ENCODE peak calls at places on chromosomes 16 and 17, in four cellular contexts. One of them, this sample, is unnamed.

GRCh38 chr16:68999114-68999513 is 106.3 kb upstream of the HAS3 start:
- DNase-seq in K562: no peak
- DNase-seq in A549: no peak
- DNase-seq in HepG2: peak; percentile 60
- DNase-seq in this sample: no peak

GRCh38 chr17:39623356-39623950 is 3.3 kb upstream of the PPP1R1B start:
- DNase-seq in A549: peak; percentile 91
- DNase-seq in K562: peak; percentile 79
- DNase-seq in HepG2: peak; percentile 62
- DNase-seq in this sample: peak; percentile 93

GRCh38 chr16:58670177-58670576 is 14.4 kb downstream of the SLC38A7 start:
- DNase-seq in HepG2: no peak
- DNase-seq in K562: no peak
- DNase-seq in A549: no peak
- DNase-seq in this sample: no peak

GRCh38 chr16:11349599-11350276 is 4.5 kb downstream of the RMI2 start:
- DNase-seq in A549: no peak
- DNase-seq in K562: no peak
- DNase-seq in HepG2: no peak
- DNase-seq in this sample: no peak

GRCh38 chr17:82497483-82498405 is 21.8 kb upstream of the FOXK2 start:
- DNase-seq in A549: no peak
- DNase-seq in HepG2: no peak
- DNase-seq in K562: no peak
- DNase-seq in this sample: peak; percentile 47

GRCh38 chr17:39553326-39553945 is 54.3 kb downstream of the NEUROD2 start:
- DNase-seq in K562: no peak
- DNase-seq in HepG2: no peak
- DNase-seq in A549: no peak
- DNase-seq in this sample: no peak

GRCh38 chr16:10877472-10877946 is 507 bp downstream of the CIITA start:
- DNase-seq in HepG2: no peak
- DNase-seq in K562: no peak
- DNase-seq in A549: no peak
- DNase-seq in this sample: no peak

GRCh38 chr17:35799942-35800341 is 4.5 kb upstream of the MMP28 start:
- DNase-seq in K562: no peak
- DNase-seq in A549: peak; percentile 46
- DNase-seq in HepG2: no peak
- DNase-seq in this sample: no peak

GRCh38 chr17:57622886-57623433 is 122.1 kb downstream of the CCDC182 start:
- DNase-seq in A549: peak; percentile 45
- DNase-seq in HepG2: peak; percentile 43
- DNase-seq in K562: no peak
- DNase-seq in this sample: no peak

GRCh38 chr17:7858487-7858832 is 657 bp downstream of the CYB5D1 start:
- DNase-seq in K562: peak; percentile 43
- DNase-seq in A549: peak; percentile 69
- DNase-seq in HepG2: peak; percentile 52
- DNase-seq in this sample: peak; percentile 72

GRCh38 chr17:54948380-54948779 is 20.1 kb downstream of the COX11 start:
- DNase-seq in K562: peak; percentile 14
- DNase-seq in A549: no peak
- DNase-seq in HepG2: peak; percentile 44
- DNase-seq in this sample: no peak

GRCh38 chr17:29760279-29760721 is 137.6 kb upstream of the CORO6 start:
- DNase-seq in A549: peak; percentile 14
- DNase-seq in K562: no peak
- DNase-seq in HepG2: no peak
- DNase-seq in this sample: no peak

GRCh38 chr16:90018297-90019200 is 707 bp downstream of the DBNDD1 start:
- DNase-seq in A549: no peak
- DNase-seq in HepG2: no peak
- DNase-seq in K562: peak; percentile 34
- DNase-seq in this sample: peak; percentile 44

GRCh38 chr16:66342294-66342900 is 24.1 kb upstream of the CDH5 start:
- DNase-seq in A549: peak; percentile 68
- DNase-seq in HepG2: peak; percentile 18
- DNase-seq in K562: peak; percentile 69
- DNase-seq in this sample: peak; percentile 73

GRCh38 chr16:14325502-14325901 is 254.4 kb downstream of the MRTFB start:
- DNase-seq in HepG2: no peak
- DNase-seq in K562: no peak
- DNase-seq in A549: no peak
- DNase-seq in this sample: no peak

GRCh38 chr16:55115506-55115905 is 184.8 kb downstream of the IRX5 start:
- DNase-seq in HepG2: no peak
- DNase-seq in K562: no peak
- DNase-seq in A549: no peak
- DNase-seq in this sample: no peak

GRCh38 chr16:9965079-9965478 is 217.1 kb downstream of the GRIN2A start:
- DNase-seq in HepG2: no peak
- DNase-seq in A549: no peak
- DNase-seq in K562: no peak
- DNase-seq in this sample: no peak

GRCh38 chr17:77206125-77206523 is 65.4 kb downstream of the SEC14L1 start:
- DNase-seq in HepG2: no peak
- DNase-seq in K562: no peak
- DNase-seq in A549: no peak
- DNase-seq in this sample: no peak

GRCh38 chr17:57201481-57201880 is 54.8 kb upstream of the MSI2 start:
- DNase-seq in HepG2: no peak
- DNase-seq in A549: no peak
- DNase-seq in K562: no peak
- DNase-seq in this sample: no peak

GRCh38 chr17:66791337-66791736 is 43.6 kb upstream of the CACNG5 start:
- DNase-seq in K562: no peak
- DNase-seq in A549: no peak
- DNase-seq in HepG2: no peak
- DNase-seq in this sample: no peak

GRCh38 chr17:78892936-78893379 is 10.0 kb downstream of the CEP295NL start:
- DNase-seq in HepG2: no peak
- DNase-seq in A549: no peak
- DNase-seq in K562: no peak
- DNase-seq in this sample: no peak

GRCh38 chr16:27366687-27367462 is 35.1 kb upstream of the IL21R start:
- DNase-seq in A549: no peak
- DNase-seq in K562: peak; percentile 15
- DNase-seq in HepG2: no peak
- DNase-seq in this sample: no peak

GRCh38 chr16:86519649-86520316 is 9.5 kb downstream of the FOXF1 start:
- DNase-seq in HepG2: peak; percentile 48
- DNase-seq in K562: peak; percentile 70
- DNase-seq in A549: peak; percentile 77
- DNase-seq in this sample: peak; percentile 75

GRCh38 chr16:55154956-55155355 is 169.0 kb upstream of the IRX6 start:
- DNase-seq in K562: no peak
- DNase-seq in HepG2: no peak
- DNase-seq in A549: no peak
- DNase-seq in this sample: no peak

GRCh38 chr16:4338125-4338582 is 13.0 kb downstream of the PAM16 start:
- DNase-seq in K562: no peak
- DNase-seq in A549: no peak
- DNase-seq in HepG2: no peak
- DNase-seq in this sample: no peak

GRCh38 chr16:69285240-69285639 is 25.9 kb upstream of the VPS4A start:
- DNase-seq in K562: no peak
- DNase-seq in A549: no peak
- DNase-seq in HepG2: no peak
- DNase-seq in this sample: no peak

GRCh38 chr17:57243171-57243622 is 13.1 kb upstream of the MSI2 start:
- DNase-seq in K562: peak; percentile 81
- DNase-seq in A549: peak; percentile 88
- DNase-seq in HepG2: peak; percentile 70
- DNase-seq in this sample: peak; percentile 83

GRCh38 chr16:53566568-53566967 is 63.6 kb upstream of the AKTIP start:
- DNase-seq in K562: no peak
- DNase-seq in HepG2: no peak
- DNase-seq in A549: no peak
- DNase-seq in this sample: no peak

DNA sequence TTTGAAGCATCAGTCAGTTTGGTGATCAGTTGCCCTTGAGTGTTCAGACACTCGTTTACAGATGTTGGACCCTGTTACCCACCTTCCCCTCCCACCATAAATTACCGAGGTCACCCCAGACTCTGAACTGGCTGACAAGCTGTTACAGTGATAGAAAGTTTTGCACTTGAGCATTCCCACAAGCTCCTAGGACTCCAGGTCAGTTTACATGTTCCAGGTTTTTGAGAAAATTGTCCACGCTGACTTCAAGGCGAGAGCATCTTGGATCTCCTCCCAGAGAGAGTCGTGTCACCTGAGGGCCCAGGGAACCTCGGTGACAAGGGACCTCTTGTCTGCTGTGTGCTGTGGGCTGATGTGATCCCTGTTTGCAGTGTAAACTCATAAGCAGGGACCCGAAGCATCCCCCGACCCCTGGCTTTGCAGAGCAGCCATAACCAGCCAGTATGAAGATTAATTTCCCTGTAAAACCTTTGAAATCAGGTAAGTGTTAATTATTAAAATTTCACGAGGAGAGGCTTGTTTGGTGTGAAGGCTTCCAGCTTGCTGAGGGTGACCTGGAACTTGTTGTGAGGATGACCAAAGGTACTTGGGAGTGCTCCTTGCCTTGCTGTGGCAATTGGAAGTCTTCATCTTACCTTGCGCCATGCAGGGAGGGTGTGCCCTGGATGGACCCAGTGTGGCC is 91.2 kb downstream of the CMIP start:
- DNase-seq in K562: no peak
- DNase-seq in HepG2: peak; percentile 63
- DNase-seq in A549: no peak
- DNase-seq in this sample: no peak
- TF ChIP-seq HMGXB4 in K562: no peak
- TF ChIP-seq HMGXB4 in HepG2: no peak
- TF ChIP-seq HMGXB4 in A549: no peak
- TF ChIP-seq HMGXB4 in this sample: no peak

GRCh38 chr16:67672306-67672705 is 5.7 kb downstream of the C16orf86 start:
- DNase-seq in K562: no peak
- DNase-seq in HepG2: no peak
- DNase-seq in A549: no peak
- DNase-seq in this sample: no peak
- TF ChIP-seq HMGXB4 in K562: no peak
- TF ChIP-seq HMGXB4 in HepG2: no peak
- TF ChIP-seq HMGXB4 in A549: no peak
- TF ChIP-seq HMGXB4 in this sample: no peak

DNA sequence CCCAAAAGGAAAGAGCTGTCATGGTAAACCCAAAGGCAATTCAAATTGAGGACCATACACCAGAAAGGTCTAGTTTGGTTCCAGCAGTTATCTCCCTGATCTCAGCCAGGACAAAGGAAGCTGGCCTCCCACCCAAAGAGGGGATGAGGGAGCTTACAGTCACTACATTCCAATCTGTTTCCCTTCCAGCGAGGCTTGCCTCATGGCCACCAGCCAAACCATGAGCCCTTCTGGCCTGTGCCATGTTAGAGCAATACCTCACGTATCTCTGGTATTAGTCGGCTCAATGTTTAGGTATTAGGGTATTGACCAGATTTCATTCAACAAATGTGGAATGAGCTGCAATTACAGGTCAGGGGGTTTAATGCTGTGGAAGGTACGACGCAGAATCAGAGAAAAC is 8.4 kb downstream of the NDUFAB1 start:
- DNase-seq in HepG2: no peak
- DNase-seq in A549: no peak
- DNase-seq in K562: no peak
- DNase-seq in this sample: no peak
- TF ChIP-seq HMGXB4 in HepG2: no peak
- TF ChIP-seq HMGXB4 in A549: no peak
- TF ChIP-seq HMGXB4 in K562: no peak
- TF ChIP-seq HMGXB4 in this sample: no peak

DNA sequence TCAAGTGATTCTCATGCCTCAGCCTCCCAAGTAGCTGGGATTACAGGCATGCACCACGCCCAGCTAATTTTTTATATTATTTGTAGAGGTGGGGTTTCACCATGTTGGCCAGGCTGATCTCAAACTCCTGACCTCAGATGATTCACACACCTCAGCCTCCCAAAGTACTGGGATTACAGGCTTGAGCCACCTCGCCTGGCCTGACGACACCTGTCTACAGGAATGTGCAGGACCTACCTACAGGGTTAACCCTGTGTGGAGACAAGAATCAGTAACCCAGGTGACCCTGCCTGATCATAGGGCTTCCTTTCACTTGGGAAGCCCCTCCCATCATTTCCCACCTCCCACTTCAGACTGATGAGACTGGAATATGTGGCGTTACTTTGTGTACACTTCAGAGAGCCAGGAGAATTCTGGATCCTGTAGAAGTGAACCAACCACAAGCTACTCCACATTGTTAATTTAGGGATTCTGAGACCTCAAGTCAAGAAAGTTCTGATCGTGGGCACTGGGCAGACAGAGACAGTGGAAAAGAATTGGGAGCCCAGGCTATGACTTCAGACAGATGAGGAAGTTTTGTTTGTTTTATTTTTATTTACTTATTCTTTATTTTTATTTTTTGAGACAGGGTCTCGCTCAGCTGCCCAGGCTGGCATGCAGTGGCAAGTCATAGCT is 5.7 kb upstream of the MILR1 start:
- DNase-seq in K562: no peak
- DNase-seq in HepG2: no peak
- DNase-seq in A549: no peak
- DNase-seq in this sample: no peak
- TF ChIP-seq HMGXB4 in K562: no peak
- TF ChIP-seq HMGXB4 in HepG2: no peak
- TF ChIP-seq HMGXB4 in A549: no peak
- TF ChIP-seq HMGXB4 in this sample: no peak

GRCh38 chr16:13036600-13036999 is 135.2 kb downstream of the SHISA9 start:
- DNase-seq in A549: peak; percentile 18
- DNase-seq in K562: peak; percentile 23
- DNase-seq in HepG2: peak; percentile 43
- DNase-seq in this sample: peak; percentile 70
- TF ChIP-seq HMGXB4 in A549: no peak
- TF ChIP-seq HMGXB4 in K562: no peak
- TF ChIP-seq HMGXB4 in HepG2: no peak
- TF ChIP-seq HMGXB4 in this sample: no peak

GRCh38 chr17:33151565-33151964 is 141.5 kb downstream of the ASIC2 start:
- DNase-seq in HepG2: no peak
- DNase-seq in A549: no peak
- DNase-seq in K562: no peak
- DNase-seq in this sample: no peak
- TF ChIP-seq HMGXB4 in HepG2: no peak
- TF ChIP-seq HMGXB4 in A549: no peak
- TF ChIP-seq HMGXB4 in K562: no peak
- TF ChIP-seq HMGXB4 in this sample: no peak

GRCh38 chr16:64629622-64630021 is 492.2 kb downstream of the CDH11 start:
- DNase-seq in K562: no peak
- DNase-seq in HepG2: no peak
- DNase-seq in A549: no peak
- DNase-seq in this sample: no peak
- TF ChIP-seq HMGXB4 in K562: no peak
- TF ChIP-seq HMGXB4 in HepG2: no peak
- TF ChIP-seq HMGXB4 in A549: no peak
- TF ChIP-seq HMGXB4 in this sample: no peak

This sample was measured in WTC11.